ENCODE peak calls at places on chromosomes 5 and 9, in seven cellular contexts. Y, A, T, S, D, K and N are unnamed samples.

GRCh38 chr5:149750596-149750995 is 20.5 kb downstream of the PPARGC1B start:
- DNase-seq in T (no peak), S (no peak), K (no peak), Y (no peak), D (no peak), A (no peak), N (no peak)

GRCh38 chr5:54624671-54625583 is 107.4 kb downstream of the SNX18 start:
- DNase-seq in K (no peak), D (no peak), S (no peak), Y (peak), A (no peak), T (no peak), N (no peak)

GRCh38 chr5:73522989-73523388 is 24.7 kb downstream of the BTF3 start:
- DNase-seq in A (no peak), T (no peak), S (no peak), D (no peak), Y (no peak), K (no peak), N (no peak)

GRCh38 chr5:163252951-163253350 is 184.4 kb upstream of the CCNG1 start:
- DNase-seq in K (no peak), A (no peak), S (no peak), Y (no peak), T (no peak), D (no peak), N (no peak)

GRCh38 chr9:82209797-82210470 is 221.4 kb downstream of the SPATA31D1 start:
- DNase-seq in Y (no peak), T (no peak), D (no peak), S (no peak), K (no peak), A (no peak), N (no peak)

GRCh38 chr9:122777935-122778671 is 10.6 kb upstream of the OR5C1 start:
- DNase-seq in T (no peak), S (no peak), Y (no peak), A (no peak), D (no peak), K (no peak), N (no peak)

GRCh38 chr5:90866333-90866732 is 307.7 kb downstream of the ADGRV1 start:
- DNase-seq in D (no peak), Y (peak), S (no peak), A (peak), T (peak), K (no peak), N (no peak)

GRCh38 chr9:16509946-16510504 is 360.4 kb downstream of the BNC2 start:
- DNase-seq in A (no peak), D (no peak), Y (peak), S (no peak), K (no peak), T (no peak), N (no peak)

GRCh38 chr9:135825435-135826187 is 81.7 kb downstream of the CAMSAP1 start:
- DNase-seq in K (no peak), Y (no peak), D (peak), A (no peak), S (no peak), T (no peak), N (no peak)

DNA sequence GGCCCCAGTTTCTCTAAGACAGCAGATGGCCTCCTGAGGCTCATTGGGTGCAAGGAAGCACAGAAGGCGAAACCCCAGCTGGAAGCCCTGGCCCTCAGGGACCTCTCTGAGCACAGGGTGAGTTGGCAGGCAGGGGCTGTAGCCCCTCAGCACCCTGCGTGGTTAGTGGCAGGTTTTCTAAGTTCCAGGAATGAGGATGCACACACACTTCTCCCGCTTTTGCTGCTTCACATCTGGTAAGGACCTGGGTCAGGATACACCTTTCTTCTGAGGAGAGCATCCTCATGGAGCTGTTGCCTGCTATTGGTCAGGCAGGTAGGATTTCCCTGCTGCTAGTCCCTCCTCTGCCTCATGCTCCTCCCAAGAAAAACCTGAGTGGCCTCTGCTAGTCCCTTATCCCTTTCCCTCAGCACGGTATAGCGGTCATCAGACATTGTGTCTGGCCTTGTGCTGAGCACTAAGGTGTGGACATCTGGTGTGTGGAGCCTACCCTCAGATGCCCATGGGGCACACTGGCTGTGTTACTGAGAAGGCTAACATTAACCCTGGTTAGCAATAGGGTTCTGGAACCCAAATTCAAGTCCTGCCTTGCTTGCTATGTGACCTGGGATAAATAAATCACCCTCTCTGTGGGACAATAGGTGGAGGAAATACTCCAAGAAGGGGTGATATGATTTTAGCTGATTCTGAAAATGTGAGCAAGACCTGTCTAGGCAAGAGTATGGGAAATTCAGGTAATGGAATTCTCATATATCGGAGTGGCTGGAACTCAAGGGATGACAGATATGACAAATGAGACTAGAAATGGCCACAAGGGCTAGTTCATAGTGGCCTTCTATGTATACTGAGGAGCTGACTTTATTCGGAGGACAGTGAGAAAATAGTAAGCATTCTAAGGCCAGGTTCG is 1.6 kb downstream of the SLC22A4 start:
- DNase-seq in A (no peak), D (no peak), T (no peak), K (no peak), Y (peak), S (no peak), N (no peak)
- H3K4me3 ChIP-seq in A (peak), D (peak), T (peak), K (no peak), Y (peak), S (no peak), N (no peak)

GRCh38 chr9:21324040-21324439 is 11.2 kb downstream of the KLHL9 start:
- DNase-seq in Y (peak), S (no peak), D (no peak), A (no peak), T (no peak), K (no peak), N (no peak)
- TF ChIP-seq POLR2A in Y (no peak), S (no peak), D (no peak), A (no peak), T (no peak), K (no peak), N (no peak)

GRCh38 chr9:99821187-99822095 is at the start of gene NR4A3:
- DNase-seq in A (peak), K (peak), S (peak), T (peak), Y (peak), D (peak), N (peak)
- TF ChIP-seq CTCF in A (no peak), K (peak), S (peak), T (no peak), Y (no peak), D (peak), N (no peak)

GRCh38 chr9:112194969-112195431 is 19.9 kb upstream of the SUSD1 start:
- DNase-seq in K (no peak), A (no peak), T (no peak), D (no peak), Y (no peak), S (no peak), N (no peak)
- H3K4me3 ChIP-seq in K (no peak), A (no peak), T (no peak), D (no peak), Y (no peak), S (no peak), N (no peak)

GRCh38 chr5:143772621-143773020 is 39.3 kb upstream of the HMHB1 start:
- DNase-seq in K (no peak), A (no peak), Y (no peak), T (no peak), D (no peak), S (no peak), N (no peak)
- TF ChIP-seq POLR2A in K (no peak), A (no peak), Y (no peak), T (no peak), D (no peak), S (no peak), N (no peak)

DNA sequence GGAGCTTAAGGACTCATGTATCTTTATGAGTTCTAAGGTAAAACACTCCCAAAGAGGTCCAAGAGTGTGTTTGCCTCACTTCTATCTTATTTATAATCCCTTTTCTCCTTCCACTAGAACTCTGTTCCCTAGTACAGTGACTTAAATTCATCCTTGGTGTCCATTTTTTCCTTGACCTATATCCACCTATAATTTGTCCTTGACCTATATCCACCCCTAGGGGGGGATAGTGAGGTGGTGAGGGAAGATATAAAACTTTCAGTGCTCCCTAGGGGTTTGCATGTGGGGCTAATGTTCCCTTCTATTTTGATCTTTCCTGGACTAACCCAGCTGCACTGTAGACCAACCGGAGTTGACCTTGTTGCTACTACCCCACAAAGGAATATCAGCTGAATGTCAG is 83.5 kb upstream of the GNAQ start:
- DNase-seq in S (no peak), T (no peak), K (no peak), D (no peak), Y (peak), A (no peak), N (no peak)
- TF ChIP-seq CTCF in S (no peak), T (peak), K (no peak), D (no peak), Y (peak), A (peak), N (no peak)